ENCODE peak calls at places on chromosome 19, in ten cellular contexts. Q is BE2C, G is aorta, U is ovary, K is heart left ventricle, F is mesendoderm, N is lower lobe of right lung, B is OCI-LY7, J is NT2/D1, D is colonic mucosa. L is an unnamed sample.
A peak's percentile ranks its signal among the peaks of the same experiment; 100 is the strongest.

GRCh38 chr19:3986260-3987041 is 1.2 kb upstream of the EEF2 start:
- DNase-seq in J (no peak), Q (peak; percentile 75), K (peak; percentile 67), D (peak; percentile 77), G (peak; percentile 47), B (peak; percentile 89), U (no peak), F (no peak), N (no peak), L (peak; percentile 53)

GRCh38 chr19:46021531-46022041 is 1.3 kb downstream of the PGLYRP1 start:
- DNase-seq in D (peak; percentile 58), U (no peak), K (no peak), F (peak; percentile 16), B (no peak), J (no peak), Q (no peak), G (peak; percentile 40), N (no peak), L (no peak)

GRCh38 chr19:12564016-12564664 is 12.9 kb upstream of the ZNF564 start:
- DNase-seq in F (peak; percentile 86), U (peak; percentile 91), K (peak; percentile 86), Q (peak; percentile 93), N (peak; percentile 90), J (peak; percentile 82), D (peak; percentile 95), B (peak; percentile 87), G (peak; percentile 93), L (peak; percentile 78)

GRCh38 chr19:19526581-19527370 is 1.9 kb upstream of the YJEFN3 start:
- DNase-seq in B (peak; percentile 33), D (no peak), N (no peak), Q (no peak), G (no peak), J (no peak), U (no peak), F (no peak), K (no peak), L (no peak)

GRCh38 chr19:54317108-54317964 is 4.4 kb upstream of the LILRA5 start:
- DNase-seq in Q (no peak), F (no peak), D (no peak), J (no peak), K (no peak), N (peak; percentile 69), U (no peak), G (no peak), B (no peak), L (no peak)

GRCh38 chr19:4557186-4557970 is 2.1 kb downstream of the SEMA6B start:
- DNase-seq in J (no peak), B (peak; percentile 16), F (peak; percentile 52), K (no peak), Q (no peak), G (no peak), D (no peak), N (no peak), U (no peak), L (no peak)

GRCh38 chr19:12952488-12953455 is 4.3 kb downstream of the GADD45GIP1 start:
- DNase-seq in G (peak; percentile 73), K (no peak), F (no peak), B (no peak), Q (peak; percentile 75), U (no peak), D (no peak), J (no peak), N (no peak), L (no peak)

GRCh38 chr19:49272204-49272603 is 52.8 kb downstream of the SLC6A16 start:
- DNase-seq in G (no peak), N (no peak), K (no peak), D (no peak), B (no peak), Q (no peak), U (no peak), J (no peak), F (no peak), L (no peak)

GRCh38 chr19:29273000-29273691 is 60.2 kb upstream of the UQCRFS1 start:
- DNase-seq in Q (no peak), G (no peak), J (no peak), N (no peak), F (no peak), B (no peak), D (no peak), K (no peak), U (no peak), L (no peak)

GRCh38 chr19:51341066-51341465 is 873 bp downstream of the VSIG10L start:
- DNase-seq in Q (no peak), G (no peak), D (no peak), K (no peak), U (peak; percentile 44), F (no peak), N (no peak), J (no peak), B (no peak), L (no peak)

GRCh38 chr19:45884682-45885555 is 1.0 kb downstream of the IRF2BP1 start:
- DNase-seq in G (no peak), D (no peak), U (peak; percentile 61), Q (peak; percentile 47), K (peak; percentile 22), F (peak; percentile 44), N (no peak), J (no peak), B (no peak), L (no peak)

GRCh38 chr19:7413629-7414028 is 64.9 kb downstream of the ARHGEF18 start:
- DNase-seq in B (no peak), G (no peak), K (no peak), U (no peak), F (no peak), Q (no peak), J (no peak), N (no peak), D (no peak), L (no peak)

GRCh38 chr19:18634612-18635290 is 2.1 kb upstream of the KLHL26 start:
- DNase-seq in N (no peak), F (no peak), J (no peak), B (no peak), G (no peak), Q (no peak), D (peak; percentile 47), K (no peak), U (no peak), L (no peak)

GRCh38 chr19:35528218-35529038 is at the start of gene SBSN:
- DNase-seq in G (no peak), B (no peak), K (no peak), F (no peak), Q (no peak), N (no peak), D (no peak), J (no peak), U (no peak), L (no peak)

GRCh38 chr19:5959260-5960004 is 18.5 kb downstream of the RANBP3 start:
- DNase-seq in U (no peak), Q (no peak), K (no peak), G (peak; percentile 34), B (no peak), N (no peak), D (no peak), F (no peak), J (no peak), L (no peak)
- H3K4me1 ChIP-seq in U (peaks cover 33% of the 10 kb centered on the region), Q (peaks cover 40% of the 10 kb centered on the region), K (peaks cover 17% of the 10 kb centered on the region), G (peaks cover 6% of the 10 kb centered on the region), B (peaks cover 37% of the 10 kb centered on the region), N (peaks cover 91% of the 10 kb centered on the region), D (peaks cover 24% of the 10 kb centered on the region), F (peaks cover 18% of the 10 kb centered on the region), J (peaks cover 35% of the 10 kb centered on the region), L (peaks cover 57% of the 10 kb centered on the region)

GRCh38 chr19:42288881-42289555 is 12.9 kb upstream of the PRR19 start:
- DNase-seq in F (no peak), B (no peak), U (peak; percentile 40), G (no peak), Q (no peak), J (no peak), D (no peak), K (no peak), N (no peak), L (no peak)
- H3K36me3 ChIP-seq in F (peaks cover 8% of the 10 kb centered on the region), B (peaks cover 74% of the 10 kb centered on the region), U (no peaks in the 10 kb centered on the region), G (no peaks in the 10 kb centered on the region), Q (peaks cover 71% of the 10 kb centered on the region), J (peaks cover 83% of the 10 kb centered on the region), D (peaks cover 14% of the 10 kb centered on the region), K (peaks cover 21% of the 10 kb centered on the region), N (peaks cover 73% of the 10 kb centered on the region), L (peaks cover 71% of the 10 kb centered on the region)

GRCh38 chr19:32230441-32230840 is 115.0 kb upstream of the ZNF507 start:
- DNase-seq in B (no peak), F (no peak), N (no peak), G (no peak), K (no peak), D (no peak), U (no peak), J (no peak), Q (no peak), L (no peak)
- H3K4me1 ChIP-seq in B (no peaks in the 10 kb centered on the region), F (no peaks in the 10 kb centered on the region), N (no peaks in the 10 kb centered on the region), G (no peaks in the 10 kb centered on the region), K (no peaks in the 10 kb centered on the region), D (no peaks in the 10 kb centered on the region), U (no peaks in the 10 kb centered on the region), J (no peaks in the 10 kb centered on the region), Q (no peaks in the 10 kb centered on the region), L (no peaks in the 10 kb centered on the region)

DNA sequence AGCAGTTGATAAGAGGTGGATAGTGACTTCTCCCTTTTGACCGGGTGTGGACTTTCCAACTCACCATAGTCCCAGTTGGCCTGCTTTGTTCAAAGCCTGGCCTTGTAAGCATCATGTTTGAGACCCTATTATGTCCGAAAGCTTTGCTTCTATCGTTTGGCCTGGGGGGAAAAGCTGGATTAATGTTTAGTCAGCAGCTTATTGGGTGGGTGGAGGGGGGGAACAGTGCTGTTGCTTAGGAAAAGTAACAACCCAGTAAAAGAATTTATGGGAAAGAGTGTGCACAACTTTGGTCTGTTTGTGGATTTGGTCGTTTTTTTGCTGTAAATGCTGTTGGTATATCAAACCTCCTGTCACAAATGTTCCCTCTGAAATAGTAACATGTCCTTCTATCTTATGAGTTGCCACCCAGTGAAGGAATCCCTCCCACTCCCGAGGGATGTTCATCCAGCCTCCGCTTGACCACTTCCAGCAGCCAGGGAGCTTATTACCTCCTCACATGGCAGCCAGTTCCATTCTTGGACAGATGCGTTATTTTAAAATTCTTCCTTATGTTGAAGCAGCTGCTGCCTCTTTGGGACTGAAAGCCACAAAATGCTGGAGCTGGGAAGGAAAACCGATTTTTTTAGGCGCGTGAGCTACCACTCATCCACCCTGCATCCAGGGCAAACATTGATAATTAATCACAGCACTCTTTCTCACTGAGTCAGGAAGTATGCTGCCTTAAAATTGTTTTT is 10.5 kb downstream of the SAMD4B start:
- DNase-seq in Q (no peak), J (no peak), D (no peak), K (no peak), F (no peak), B (no peak), U (no peak), N (no peak), G (no peak), L (no peak)
- H3K36me3 ChIP-seq in Q (peaks cover 45% of the 10 kb centered on the region), J (peaks cover 83% of the 10 kb centered on the region), D (peaks cover 19% of the 10 kb centered on the region), K (peaks cover 22% of the 10 kb centered on the region), F (peaks cover 19% of the 10 kb centered on the region), B (peaks cover 79% of the 10 kb centered on the region), U (no peaks in the 10 kb centered on the region), N (peaks cover 82% of the 10 kb centered on the region), G (no peaks in the 10 kb centered on the region), L (peaks cover 45% of the 10 kb centered on the region)

DNA sequence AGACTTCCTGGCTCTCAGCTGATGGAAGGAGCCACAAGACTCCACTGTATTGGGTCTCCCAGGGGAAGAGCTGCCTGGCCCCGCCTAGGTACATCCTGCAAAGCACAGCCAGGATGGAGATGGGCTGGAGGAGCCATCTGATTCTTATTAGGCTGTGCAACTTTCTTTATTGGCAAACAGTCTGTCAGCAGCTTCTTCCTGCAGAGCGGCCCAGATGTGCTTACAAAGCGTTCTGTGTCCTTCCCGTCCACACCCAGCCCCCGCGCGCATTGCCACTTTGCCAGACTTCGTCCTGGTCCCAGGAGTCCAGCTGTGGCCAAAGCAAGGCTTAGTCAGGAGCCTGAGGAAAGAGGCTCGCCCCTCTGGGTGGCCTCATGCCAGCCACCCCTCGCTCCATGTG is 409.3 kb downstream of the ZNF536 start:
- DNase-seq in J (no peak), D (no peak), N (no peak), G (no peak), K (no peak), B (no peak), U (no peak), Q (no peak), F (no peak), L (no peak)
- H3K4me1 ChIP-seq in J (peaks cover 1% of the 10 kb centered on the region), D (no peaks in the 10 kb centered on the region), N (no peaks in the 10 kb centered on the region), G (no peaks in the 10 kb centered on the region), K (no peaks in the 10 kb centered on the region), B (no peaks in the 10 kb centered on the region), U (no peaks in the 10 kb centered on the region), Q (no peaks in the 10 kb centered on the region), F (no peaks in the 10 kb centered on the region), L (no peaks in the 10 kb centered on the region)

L was measured in effector memory CD4-positive, alpha-beta T cell.